ENCODE peak calls at places on chromosomes 6 and 20, in four cellular contexts. Z is endothelial cell of umbilical vein, Q is lung, J is IMR-90. V is an unnamed sample.

GRCh38 chr6:72820906-72821305 is 199.0 kb downstream of the KCNQ5 start:
- DNase-seq in J (no peak), Z (no peak), Q (no peak), V (no peak)

GRCh38 chr6:123226398-123226797 is 230.4 kb downstream of the CLVS2 start:
- DNase-seq in Q (no peak), J (no peak), Z (no peak), V (no peak)

GRCh38 chr20:3876676-3877075 is 12.5 kb upstream of the PANK2 start:
- DNase-seq in J (peak; percentile 27), Z (peak; percentile 62), Q (no peak), V (no peak)

GRCh38 chr6:125983246-125983945 is 2.9 kb upstream of the TRMT11 start:
- DNase-seq in J (peak; percentile 91), Q (no peak), Z (peak; percentile 18), V (no peak)

GRCh38 chr20:4488407-4489339 is 233.0 kb upstream of the PRND start:
- DNase-seq in J (peak; percentile 85), Q (no peak), Z (no peak), V (no peak)

GRCh38 chr6:2554651-2555050 is 196.1 kb downstream of the MYLK4 start:
- DNase-seq in J (no peak), Z (no peak), Q (no peak), V (no peak)

GRCh38 chr6:158655569-158656450 is 6.0 kb downstream of the SYTL3 start:
- DNase-seq in Z (no peak), J (peak; percentile 21), Q (peak; percentile 76), V (no peak)

GRCh38 chr6:36319436-36319762 is 17.3 kb downstream of the BNIP5 start:
- DNase-seq in Z (no peak), J (no peak), Q (no peak), V (no peak)

GRCh38 chr6:41523957-41524633 is 22.1 kb upstream of the FOXP4 start:
- DNase-seq in J (no peak), Z (no peak), Q (no peak), V (no peak)

GRCh38 chr20:37564388-37565133 is 36.9 kb upstream of the BLCAP start:
- DNase-seq in Z (peak; percentile 35), Q (no peak), J (no peak), V (no peak)

GRCh38 chr6:152459245-152459644 is 177.9 kb downstream of the SYNE1 start:
- DNase-seq in J (peak; percentile 3), Q (no peak), Z (peak; percentile 7), V (no peak)

GRCh38 chr6:4371207-4371921 is 236.0 kb upstream of the ECI2 start:
- DNase-seq in J (peak; percentile 92), Z (peak; percentile 18), Q (no peak), V (peak; percentile 21)

GRCh38 chr6:163813979-163814493 is 399.5 kb downstream of the QKI start:
- DNase-seq in Z (no peak), J (no peak), Q (no peak), V (no peak)

GRCh38 chr6:37242429-37243052 is 15.0 kb upstream of the TBC1D22B start:
- DNase-seq in Q (peak; percentile 33), J (peak; percentile 99), Z (peak; percentile 97), V (peak; percentile 52)

GRCh38 chr6:53894086-53894485 is 99.3 kb downstream of the LRRC1 start:
- DNase-seq in Q (no peak), J (peak; percentile 61), Z (no peak), V (no peak)

GRCh38 chr20:38842017-38842416 is 36.5 kb downstream of the PPP1R16B start:
- DNase-seq in J (no peak), Z (peak; percentile 62), Q (no peak), V (no peak)

GRCh38 chr6:1094306-1094705 is 217.6 kb upstream of the FOXQ1 start:
- DNase-seq in Q (no peak), J (peak; percentile 79), Z (no peak), V (no peak)

GRCh38 chr6:36443951-36444428 is 1.2 kb downstream of the KCTD20 start:
- DNase-seq in Q (no peak), Z (peak; percentile 36), J (peak; percentile 31), V (no peak)

GRCh38 chr6:23086100-23086499 is 516.7 kb downstream of the HDGFL1 start:
- DNase-seq in J (no peak), Q (no peak), Z (no peak), V (no peak)

GRCh38 chr6:168589275-168589674 is 148.3 kb downstream of the SMOC2 start:
- DNase-seq in Z (no peak), Q (no peak), J (no peak), V (no peak)

GRCh38 chr6:43689421-43689820 is 1.8 kb upstream of the MRPS18A start:
- DNase-seq in J (no peak), Z (no peak), Q (no peak), V (no peak)

GRCh38 chr6:105257350-105257749 is 77.5 kb upstream of the POPDC3 start:
- DNase-seq in Q (no peak), J (no peak), Z (no peak), V (no peak)

GRCh38 chr6:158897236-158897635 is 78.1 kb upstream of the EZR start:
- DNase-seq in Z (no peak), Q (no peak), J (no peak), V (no peak)

DNA sequence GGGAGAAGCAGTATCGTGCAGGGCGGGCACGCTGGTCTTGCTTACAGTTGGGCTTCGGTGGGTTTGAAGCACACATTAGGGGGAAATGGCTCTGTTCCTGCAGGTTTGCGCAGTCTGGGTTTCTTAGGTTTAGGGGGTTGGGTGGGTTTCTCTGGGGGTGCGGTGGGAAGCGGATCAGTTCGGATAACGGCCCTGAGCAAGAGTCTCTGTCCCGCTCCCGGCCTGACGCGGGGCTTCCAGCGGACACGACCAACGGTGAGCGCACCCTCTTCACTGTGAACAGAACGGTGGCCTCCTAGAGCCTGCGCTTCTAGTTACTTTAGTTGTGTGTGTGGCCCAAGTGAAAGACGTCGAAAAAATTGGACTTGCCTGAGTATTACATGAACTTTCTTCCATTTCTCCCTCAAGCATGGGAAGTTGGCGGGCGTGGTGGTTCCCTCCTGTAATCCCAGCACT is 635 bp upstream of the ELOVL2 start:
- DNase-seq in J (no peak), Q (no peak), Z (no peak), V (no peak)
- TF ChIP-seq CTCF in J (no peak), Q (no peak), Z (no peak), V (no peak)

GRCh38 chr6:13429406-13429753 is 58.0 kb downstream of the GFOD1 start:
- DNase-seq in J (no peak), Z (peak; percentile 39), Q (no peak), V (no peak)

GRCh38 chr6:13431059-13431656 is 56.2 kb downstream of the GFOD1 start:
- DNase-seq in Z (no peak), Q (no peak), J (no peak), V (no peak)

GRCh38 chr6:13427838-13428527 is 59.4 kb downstream of the GFOD1 start:
- DNase-seq in Z (peak; percentile 61), J (no peak), Q (no peak), V (no peak)

GRCh38 chr6:13427346-13427745 is 60.1 kb downstream of the GFOD1 start:
- DNase-seq in J (no peak), Q (no peak), Z (no peak), V (no peak)

DNA sequence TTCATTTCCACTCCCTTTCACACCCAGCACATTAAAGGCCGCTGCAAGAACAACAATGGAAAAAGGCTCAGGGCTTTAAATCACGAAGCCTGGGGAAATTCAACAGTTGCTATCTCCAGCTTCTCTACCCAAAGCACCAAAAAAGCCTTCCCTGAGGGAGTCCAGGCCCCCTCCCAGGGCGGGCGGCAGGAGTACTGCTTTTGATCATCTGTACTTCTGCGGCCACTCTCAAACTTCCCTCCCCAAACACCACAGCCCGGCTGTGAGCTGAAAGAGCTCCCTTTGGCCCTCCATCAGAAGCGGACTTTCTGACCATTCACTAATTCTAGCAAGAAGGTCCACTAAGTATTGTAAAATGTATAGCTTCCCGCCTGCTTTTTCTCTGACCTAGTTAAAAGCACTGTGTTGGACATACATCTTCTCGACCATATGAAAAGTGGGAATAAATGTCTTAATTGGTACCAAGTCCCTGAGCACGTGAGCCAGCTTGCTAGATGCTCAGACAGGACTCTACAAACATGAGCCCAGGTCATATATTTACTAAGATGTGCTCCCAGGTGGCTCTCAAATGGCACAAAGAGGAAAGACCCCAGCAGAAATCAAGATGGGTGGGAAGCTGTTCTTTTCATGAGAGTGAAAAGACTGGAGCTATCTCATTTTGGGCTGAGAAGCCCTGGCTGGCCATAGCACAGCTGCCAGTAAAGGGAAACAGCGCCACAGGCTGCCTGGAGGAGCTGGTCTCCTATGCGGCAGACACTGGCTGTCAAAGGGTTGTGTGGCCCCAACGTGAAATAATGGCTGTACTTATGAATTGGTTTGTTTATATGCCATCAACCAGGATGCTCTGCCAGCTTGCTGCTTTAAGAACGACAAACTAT is 58.6 kb downstream of the GFOD1 start:
- DNase-seq in Q (no peak), J (no peak), Z (no peak), V (no peak)
- H3K4me1 ChIP-seq in Q (peaks cover 24% of the 10 kb centered on the region), J (peaks cover 7% of the 10 kb centered on the region), Z (peaks cover 12% of the 10 kb centered on the region), V (peaks cover 21% of the 10 kb centered on the region)

GRCh38 chr6:75213732-75214131 is 7.9 kb upstream of the COL12A1 start:
- DNase-seq in Z (no peak), Q (no peak), J (no peak), V (no peak)
- TF ChIP-seq CTCF in Z (no peak), Q (no peak), J (no peak), V (no peak)

GRCh38 chr6:108598316-108598863 is 37.7 kb downstream of the FOXO3 start:
- DNase-seq in Z (no peak), J (peak; percentile 47), Q (no peak), V (no peak)

GRCh38 chr6:108609276-108609769 is 48.6 kb downstream of the FOXO3 start:
- DNase-seq in J (peak; percentile 83), Z (no peak), Q (no peak), V (no peak)

GRCh38 chr6:108606130-108606797 is 45.5 kb downstream of the FOXO3 start:
- DNase-seq in J (no peak), Z (no peak), Q (no peak), V (no peak)

GRCh38 chr6:108608453-108609275 is 47.9 kb downstream of the FOXO3 start:
- DNase-seq in Z (no peak), Q (no peak), J (peak; percentile 50), V (no peak)

GRCh38 chr6:108604156-108604555 is 43.4 kb downstream of the FOXO3 start:
- DNase-seq in Q (no peak), J (no peak), Z (no peak), V (no peak)
- H3K4me1 ChIP-seq in Q (peaks cover 5% of the 10 kb centered on the region), J (peaks cover 7% of the 10 kb centered on the region), Z (no peaks in the 10 kb centered on the region), V (peaks cover 65% of the 10 kb centered on the region)